ENCODE peak calls at places on chromosomes 7 and 10, in seven cellular contexts. One of them, this sample, is unnamed. For H3K9me3, the result is how much of the 10 kb centered on the place peaks cover.

GRCh38 chr7:107614425-107614824 is 34.4 kb downstream of the BCAP29 start:
- DNase-seq in WERI-Rb-1: no peak
- DNase-seq in hepatocyte: no peak
- DNase-seq in stomach: no peak
- DNase-seq in cardiac muscle cell: peak
- DNase-seq in transverse colon: no peak
- DNase-seq in neural progenitor cell: no peak
- DNase-seq in this sample: no peak

GRCh38 chr7:35362341-35362740 is 108.4 kb upstream of the TBX20 start:
- DNase-seq in hepatocyte: no peak
- DNase-seq in stomach: no peak
- DNase-seq in cardiac muscle cell: no peak
- DNase-seq in neural progenitor cell: no peak
- DNase-seq in WERI-Rb-1: no peak
- DNase-seq in transverse colon: no peak
- DNase-seq in this sample: no peak

GRCh38 chr7:50869108-50869716 is 86.5 kb upstream of the GRB10 start:
- DNase-seq in neural progenitor cell: no peak
- DNase-seq in cardiac muscle cell: peak
- DNase-seq in hepatocyte: peak
- DNase-seq in stomach: no peak
- DNase-seq in transverse colon: no peak
- DNase-seq in WERI-Rb-1: no peak
- DNase-seq in this sample: no peak

GRCh38 chr10:93294004-93294403 is 188.1 kb downstream of the MYOF start:
- DNase-seq in hepatocyte: no peak
- DNase-seq in neural progenitor cell: no peak
- DNase-seq in transverse colon: no peak
- DNase-seq in WERI-Rb-1: no peak
- DNase-seq in cardiac muscle cell: no peak
- DNase-seq in stomach: no peak
- DNase-seq in this sample: no peak

GRCh38 chr10:6204341-6205191 is 1.8 kb downstream of the PFKFB3 start:
- DNase-seq in hepatocyte: peak
- DNase-seq in transverse colon: peak
- DNase-seq in WERI-Rb-1: no peak
- DNase-seq in cardiac muscle cell: peak
- DNase-seq in neural progenitor cell: peak
- DNase-seq in stomach: peak
- DNase-seq in this sample: peak

GRCh38 chr7:148045521-148045920 is 545.0 kb upstream of the C7orf33 start:
- DNase-seq in WERI-Rb-1: no peak
- DNase-seq in hepatocyte: no peak
- DNase-seq in stomach: no peak
- DNase-seq in neural progenitor cell: no peak
- DNase-seq in cardiac muscle cell: no peak
- DNase-seq in transverse colon: no peak
- DNase-seq in this sample: no peak

GRCh38 chr10:90417056-90417455 is 440.8 kb downstream of the HTR7 start:
- DNase-seq in hepatocyte: peak
- DNase-seq in transverse colon: no peak
- DNase-seq in cardiac muscle cell: peak
- DNase-seq in WERI-Rb-1: no peak
- DNase-seq in stomach: no peak
- DNase-seq in neural progenitor cell: no peak
- DNase-seq in this sample: no peak

GRCh38 chr7:108592633-108593277 is 23.1 kb downstream of the DNAJB9 start:
- DNase-seq in hepatocyte: peak
- DNase-seq in transverse colon: no peak
- DNase-seq in cardiac muscle cell: peak
- DNase-seq in WERI-Rb-1: peak
- DNase-seq in stomach: no peak
- DNase-seq in neural progenitor cell: peak
- DNase-seq in this sample: no peak

GRCh38 chr10:71268247-71268691 is 50.8 kb upstream of the SLC29A3 start:
- DNase-seq in hepatocyte: peak
- DNase-seq in transverse colon: no peak
- DNase-seq in stomach: no peak
- DNase-seq in WERI-Rb-1: peak
- DNase-seq in neural progenitor cell: peak
- DNase-seq in cardiac muscle cell: peak
- DNase-seq in this sample: no peak

GRCh38 chr7:104162081-104162480 is 45.7 kb downstream of the ORC5 start:
- DNase-seq in neural progenitor cell: no peak
- DNase-seq in WERI-Rb-1: no peak
- DNase-seq in transverse colon: no peak
- DNase-seq in cardiac muscle cell: no peak
- DNase-seq in stomach: no peak
- DNase-seq in hepatocyte: no peak
- DNase-seq in this sample: no peak

GRCh38 chr7:104161244-104161643 is 46.6 kb downstream of the ORC5 start:
- DNase-seq in neural progenitor cell: no peak
- DNase-seq in transverse colon: no peak
- DNase-seq in WERI-Rb-1: no peak
- DNase-seq in cardiac muscle cell: no peak
- DNase-seq in hepatocyte: no peak
- DNase-seq in stomach: no peak
- DNase-seq in this sample: no peak

GRCh38 chr7:104156842-104157277 is 51.0 kb downstream of the ORC5 start:
- DNase-seq in WERI-Rb-1: no peak
- DNase-seq in stomach: no peak
- DNase-seq in neural progenitor cell: peak
- DNase-seq in transverse colon: no peak
- DNase-seq in cardiac muscle cell: peak
- DNase-seq in hepatocyte: peak
- DNase-seq in this sample: no peak

DNA sequence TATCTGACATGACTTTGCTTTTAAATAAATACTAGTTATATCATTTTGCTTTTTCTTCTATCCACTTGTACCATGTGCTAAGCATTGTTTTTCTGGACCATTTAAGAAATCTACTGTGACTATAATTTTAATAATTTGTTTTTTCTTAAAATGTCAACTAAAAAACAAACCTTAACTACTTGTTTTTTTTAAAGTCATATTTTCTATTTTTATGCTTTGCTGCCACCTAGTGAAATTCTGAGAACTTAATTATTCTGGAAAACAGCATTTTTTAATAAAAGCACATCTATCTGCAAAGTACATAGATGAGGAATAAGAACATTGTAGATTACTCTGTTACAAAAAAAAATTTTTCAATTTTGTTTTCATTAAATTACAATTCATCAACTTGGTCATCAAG is 47.4 kb downstream of the ORC5 start:
- DNase-seq in WERI-Rb-1: no peak
- DNase-seq in neural progenitor cell: no peak
- DNase-seq in hepatocyte: peak
- DNase-seq in stomach: no peak
- DNase-seq in transverse colon: no peak
- DNase-seq in cardiac muscle cell: peak
- DNase-seq in this sample: no peak
- TF ChIP-seq CTCF in WERI-Rb-1: no peak
- TF ChIP-seq CTCF in neural progenitor cell: peak
- TF ChIP-seq CTCF in hepatocyte: peak
- TF ChIP-seq CTCF in stomach: no peak
- TF ChIP-seq CTCF in transverse colon: peak
- TF ChIP-seq CTCF in cardiac muscle cell: peak
- TF ChIP-seq CTCF in this sample: peak

DNA sequence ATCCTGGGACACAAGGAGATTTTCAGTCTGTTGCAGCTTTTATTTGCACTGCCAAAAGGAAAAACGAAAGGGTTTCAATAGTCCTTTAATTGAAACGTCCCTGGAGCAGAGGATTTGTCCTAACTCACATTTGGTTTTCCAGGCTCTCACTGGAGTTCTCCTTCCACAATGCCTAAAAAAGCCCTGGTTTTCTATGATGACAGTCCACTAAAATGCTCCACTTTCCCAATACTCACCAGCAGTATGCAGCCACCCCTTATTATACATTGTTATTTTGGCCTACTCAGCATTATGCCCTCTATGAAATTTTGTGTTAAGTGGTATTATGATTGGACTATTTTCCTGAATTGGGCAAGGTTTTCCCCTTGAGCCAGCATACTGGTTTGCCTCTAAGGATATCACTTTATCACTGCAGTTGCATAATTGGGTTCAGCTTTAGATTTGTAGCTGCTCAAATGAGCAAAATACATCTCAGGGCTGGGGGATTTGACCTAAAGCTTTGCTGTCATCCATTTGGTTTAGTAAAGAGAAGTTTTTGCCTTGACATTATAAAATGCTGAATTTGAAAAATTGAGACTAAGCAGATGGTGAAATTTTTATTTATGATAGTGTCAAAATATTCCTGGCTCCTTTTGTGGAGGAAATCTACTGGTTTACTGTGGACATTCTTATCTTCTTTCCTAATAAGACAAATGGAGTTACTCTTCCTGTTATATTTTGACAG is 239.2 kb downstream of the RNLS start:
- DNase-seq in neural progenitor cell: no peak
- DNase-seq in cardiac muscle cell: peak
- DNase-seq in stomach: no peak
- DNase-seq in transverse colon: no peak
- DNase-seq in WERI-Rb-1: no peak
- DNase-seq in hepatocyte: no peak
- DNase-seq in this sample: no peak
- H3K9me3 ChIP-seq in neural progenitor cell: under half
- H3K9me3 ChIP-seq in cardiac muscle cell: under half
- H3K9me3 ChIP-seq in stomach: under half
- H3K9me3 ChIP-seq in transverse colon: under half
- H3K9me3 ChIP-seq in WERI-Rb-1: under half
- H3K9me3 ChIP-seq in hepatocyte: under half
- H3K9me3 ChIP-seq in this sample: under half

GRCh38 chr7:4724648-4725013 is 42.5 kb downstream of the FOXK1 start:
- DNase-seq in transverse colon: no peak
- DNase-seq in cardiac muscle cell: no peak
- DNase-seq in neural progenitor cell: no peak
- DNase-seq in stomach: no peak
- DNase-seq in WERI-Rb-1: no peak
- DNase-seq in hepatocyte: no peak
- DNase-seq in this sample: no peak

GRCh38 chr7:4722960-4723359 is 40.9 kb downstream of the FOXK1 start:
- DNase-seq in transverse colon: no peak
- DNase-seq in cardiac muscle cell: no peak
- DNase-seq in hepatocyte: no peak
- DNase-seq in WERI-Rb-1: no peak
- DNase-seq in neural progenitor cell: no peak
- DNase-seq in stomach: no peak
- DNase-seq in this sample: no peak

GRCh38 chr7:4726051-4726450 is 44.0 kb downstream of the FOXK1 start:
- DNase-seq in transverse colon: no peak
- DNase-seq in stomach: no peak
- DNase-seq in neural progenitor cell: no peak
- DNase-seq in cardiac muscle cell: no peak
- DNase-seq in hepatocyte: no peak
- DNase-seq in WERI-Rb-1: no peak
- DNase-seq in this sample: no peak

GRCh38 chr7:4726568-4726967 is 44.5 kb downstream of the FOXK1 start:
- DNase-seq in transverse colon: no peak
- DNase-seq in neural progenitor cell: no peak
- DNase-seq in cardiac muscle cell: no peak
- DNase-seq in WERI-Rb-1: no peak
- DNase-seq in stomach: no peak
- DNase-seq in hepatocyte: no peak
- DNase-seq in this sample: no peak

DNA sequence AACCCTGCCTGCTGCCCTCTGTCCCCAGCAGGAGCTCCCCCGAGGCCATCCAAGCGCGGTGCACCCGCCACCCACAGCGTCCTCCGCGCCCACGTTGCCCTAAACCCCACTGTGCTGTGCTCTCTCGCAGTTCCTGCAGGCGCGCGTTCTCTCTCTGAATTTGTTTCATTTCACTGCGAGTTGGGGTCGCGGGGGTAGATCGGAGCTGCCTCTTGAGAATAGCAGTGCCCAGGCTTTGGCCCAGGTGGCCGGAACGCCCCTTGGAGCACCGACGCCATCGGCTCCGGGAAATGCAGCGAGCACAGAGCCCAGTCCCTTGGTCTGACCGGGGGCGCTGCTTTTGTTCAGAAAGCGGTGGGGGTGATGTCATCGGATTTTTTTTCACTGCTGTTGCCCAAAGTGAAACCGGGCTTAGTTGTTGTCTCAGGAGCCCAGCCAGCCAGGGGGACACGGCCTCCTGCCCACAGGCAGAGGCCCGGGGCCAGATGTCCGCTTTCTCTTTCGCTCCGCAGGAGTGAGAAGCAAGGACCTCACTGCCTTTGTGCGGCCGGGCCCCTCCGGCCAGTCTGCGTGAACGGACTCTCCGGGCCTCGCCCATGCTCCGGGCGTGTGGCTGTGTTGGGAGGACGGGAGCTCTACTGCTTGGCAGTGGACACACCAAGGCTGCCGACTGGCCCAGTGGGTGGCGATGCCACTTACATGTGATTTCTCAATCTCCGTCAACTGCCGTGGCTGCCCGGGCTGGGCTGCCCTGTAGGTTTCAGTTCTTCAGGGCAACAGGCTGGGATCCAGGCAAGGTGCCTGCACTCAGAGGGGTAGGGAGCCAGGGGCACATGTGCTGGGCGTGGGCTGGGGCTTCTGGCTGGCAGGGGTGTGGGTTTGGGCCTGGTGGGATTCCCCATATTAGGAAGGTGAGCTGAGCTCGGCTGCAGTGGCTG is 43.2 kb downstream of the FOXK1 start:
- DNase-seq in transverse colon: peak
- DNase-seq in stomach: peak
- DNase-seq in neural progenitor cell: peak
- DNase-seq in hepatocyte: no peak
- DNase-seq in cardiac muscle cell: peak
- DNase-seq in WERI-Rb-1: peak
- DNase-seq in this sample: peak
- TF ChIP-seq CTCF in transverse colon: no peak
- TF ChIP-seq CTCF in stomach: no peak
- TF ChIP-seq CTCF in neural progenitor cell: no peak
- TF ChIP-seq CTCF in hepatocyte: no peak
- TF ChIP-seq CTCF in cardiac muscle cell: peak
- TF ChIP-seq CTCF in WERI-Rb-1: no peak
- TF ChIP-seq CTCF in this sample: no peak

DNA sequence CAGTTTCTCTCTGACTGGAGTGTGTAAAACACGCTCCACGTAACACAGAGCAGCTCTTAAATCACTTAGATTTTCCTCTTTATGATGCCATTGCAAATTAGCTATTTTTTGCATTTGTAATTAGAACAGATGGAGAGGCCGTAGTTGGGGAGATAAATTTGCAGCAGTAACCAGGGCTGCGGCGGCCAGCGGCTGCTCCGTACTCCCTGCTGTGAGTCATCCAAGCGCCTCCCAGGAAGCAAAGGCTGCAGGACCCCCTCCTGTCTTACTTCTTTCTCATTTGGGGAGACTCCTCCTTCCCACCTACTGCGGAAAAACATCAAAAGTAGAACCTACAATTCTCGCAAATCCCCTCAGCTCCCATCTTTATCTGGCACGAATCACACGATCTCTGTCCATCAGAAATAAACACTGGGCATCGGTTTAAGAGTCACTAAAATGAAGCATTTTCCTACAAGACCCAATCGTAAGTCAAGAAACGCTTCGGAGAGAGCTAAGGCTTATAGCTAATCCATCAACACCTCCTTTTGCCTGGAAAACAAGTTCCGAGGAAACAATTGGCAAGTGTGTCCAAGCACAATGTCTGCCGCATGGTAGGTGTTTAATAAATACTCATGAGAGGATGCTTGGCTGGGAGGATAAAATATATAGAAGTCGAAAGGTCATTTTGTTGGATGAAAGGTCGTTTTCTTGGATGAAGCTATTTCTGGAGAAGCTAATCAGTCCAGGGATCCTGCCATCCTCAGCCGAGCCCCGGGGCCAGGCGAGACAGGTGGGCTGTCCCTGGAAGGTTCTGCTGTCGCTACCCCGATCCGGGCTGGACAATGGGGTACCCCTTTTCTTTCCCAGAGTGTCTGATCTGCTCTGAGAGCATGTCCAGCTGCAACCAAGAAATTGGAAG is 31.7 kb upstream of the MSRB2 start:
- DNase-seq in stomach: no peak
- DNase-seq in neural progenitor cell: peak
- DNase-seq in hepatocyte: no peak
- DNase-seq in cardiac muscle cell: peak
- DNase-seq in WERI-Rb-1: no peak
- DNase-seq in transverse colon: no peak
- DNase-seq in this sample: no peak
- H3K9me3 ChIP-seq in stomach: under half
- H3K9me3 ChIP-seq in neural progenitor cell: under half
- H3K9me3 ChIP-seq in hepatocyte: under half
- H3K9me3 ChIP-seq in cardiac muscle cell: under half
- H3K9me3 ChIP-seq in WERI-Rb-1: under half
- H3K9me3 ChIP-seq in transverse colon: under half
- H3K9me3 ChIP-seq in this sample: under half

This sample was measured in left ventricle myocardium inferior.